ENCODE peak calls at places on chromosomes 4 and X, in six cellular contexts. One of them, this sample, is unnamed.

GRCh38 chrX:109656774-109657173 is 31.8 kb upstream of the KCNE5 start:
- DNase-seq in right lobe of liver: no peak
- DNase-seq in lower lobe of right lung: no peak
- DNase-seq in sciatic nerve: no peak
- DNase-seq in NCI-H446: no peak
- DNase-seq in Calu3: no peak
- DNase-seq in this sample: no peak

GRCh38 chrX:133859336-133859735 is 126.1 kb downstream of the GPC3 start:
- DNase-seq in right lobe of liver: no peak
- DNase-seq in lower lobe of right lung: no peak
- DNase-seq in sciatic nerve: no peak
- DNase-seq in NCI-H446: no peak
- DNase-seq in Calu3: no peak
- DNase-seq in this sample: no peak

GRCh38 chr4:53562409-53562808 is 28.9 kb downstream of the LNX1 start:
- DNase-seq in right lobe of liver: no peak
- DNase-seq in lower lobe of right lung: no peak
- DNase-seq in sciatic nerve: no peak
- DNase-seq in NCI-H446: no peak
- DNase-seq in Calu3: no peak
- DNase-seq in this sample: no peak

GRCh38 chr4:139986621-139987510 is 167.1 kb downstream of the MAML3 start:
- DNase-seq in right lobe of liver: no peak
- DNase-seq in lower lobe of right lung: no peak
- DNase-seq in sciatic nerve: no peak
- DNase-seq in NCI-H446: no peak
- DNase-seq in Calu3: no peak
- DNase-seq in this sample: no peak

GRCh38 chr4:168549145-168549544 is 52.3 kb downstream of the PALLD start:
- DNase-seq in right lobe of liver: no peak
- DNase-seq in lower lobe of right lung: no peak
- DNase-seq in sciatic nerve: no peak
- DNase-seq in NCI-H446: no peak
- DNase-seq in Calu3: no peak
- DNase-seq in this sample: no peak

GRCh38 chr4:42570221-42570620 is 86.7 kb downstream of the ATP8A1 start:
- DNase-seq in right lobe of liver: no peak
- DNase-seq in lower lobe of right lung: peak; percentile 66
- DNase-seq in sciatic nerve: peak; percentile 63
- DNase-seq in NCI-H446: peak; percentile 78
- DNase-seq in Calu3: no peak
- DNase-seq in this sample: peak; percentile 87

GRCh38 chr4:8560265-8561047 is 19.7 kb upstream of the GPR78 start:
- DNase-seq in right lobe of liver: peak; percentile 21
- DNase-seq in lower lobe of right lung: no peak
- DNase-seq in sciatic nerve: no peak
- DNase-seq in NCI-H446: no peak
- DNase-seq in Calu3: no peak
- DNase-seq in this sample: no peak

GRCh38 chr4:142405021-142405991 is 440.8 kb downstream of the INPP4B start:
- DNase-seq in right lobe of liver: peak; percentile 42
- DNase-seq in lower lobe of right lung: peak; percentile 40
- DNase-seq in sciatic nerve: peak; percentile 65
- DNase-seq in NCI-H446: no peak
- DNase-seq in Calu3: peak; percentile 15
- DNase-seq in this sample: no peak

GRCh38 chr4:14994242-14994641 is 8.0 kb upstream of the CPEB2 start:
- DNase-seq in right lobe of liver: no peak
- DNase-seq in lower lobe of right lung: no peak
- DNase-seq in sciatic nerve: no peak
- DNase-seq in NCI-H446: no peak
- DNase-seq in Calu3: peak; percentile 19
- DNase-seq in this sample: no peak

GRCh38 chrX:45749375-45749774 is 548.7 kb upstream of the DIPK2B start:
- DNase-seq in right lobe of liver: no peak
- DNase-seq in lower lobe of right lung: no peak
- DNase-seq in sciatic nerve: no peak
- DNase-seq in NCI-H446: no peak
- DNase-seq in Calu3: no peak
- DNase-seq in this sample: no peak

GRCh38 chr4:139622856-139623255 is 42.8 kb upstream of the MGST2 start:
- DNase-seq in right lobe of liver: no peak
- DNase-seq in lower lobe of right lung: no peak
- DNase-seq in sciatic nerve: no peak
- DNase-seq in NCI-H446: no peak
- DNase-seq in Calu3: no peak
- DNase-seq in this sample: no peak

GRCh38 chrX:107684956-107685385 is 56.7 kb downstream of the PRPS1 start:
- DNase-seq in right lobe of liver: peak; percentile 72
- DNase-seq in lower lobe of right lung: peak; percentile 93
- DNase-seq in sciatic nerve: peak; percentile 72
- DNase-seq in NCI-H446: no peak
- DNase-seq in Calu3: peak; percentile 75
- DNase-seq in this sample: no peak

GRCh38 chrX:110168585-110168984 is 149.3 kb downstream of the AMMECR1 start:
- DNase-seq in right lobe of liver: no peak
- DNase-seq in lower lobe of right lung: no peak
- DNase-seq in sciatic nerve: no peak
- DNase-seq in NCI-H446: no peak
- DNase-seq in Calu3: no peak
- DNase-seq in this sample: no peak